ENCODE peak calls at places on chromosomes 11 and 22, in four cellular contexts. One of them, this sample, is unnamed.

GRCh38 chr11:46306296-46306853 is 28.9 kb downstream of the CREB3L1 start:
- DNase-seq in activated T-helper 1 cell treated with anti-CD3 and anti-CD28 coated beads, Interleukin-2, amount 50 U/mL, for 16 hours: no peak
- DNase-seq in stimulated activated naive CD4-positive, alpha-beta T cell: no peak
- DNase-seq in stimulated activated CD8-positive, alpha-beta memory T cell treated with anti-CD3 and anti-CD28 coated beads, Interleukin-4, amount 100 ng/mL, for 24 hours: no peak
- DNase-seq in this sample: no peak

GRCh38 chr11:115552151-115552550 is 47.9 kb upstream of the CADM1 start:
- DNase-seq in activated T-helper 1 cell treated with anti-CD3 and anti-CD28 coated beads, Interleukin-2, amount 50 U/mL, for 16 hours: no peak
- DNase-seq in stimulated activated naive CD4-positive, alpha-beta T cell: no peak
- DNase-seq in stimulated activated CD8-positive, alpha-beta memory T cell treated with anti-CD3 and anti-CD28 coated beads, Interleukin-4, amount 100 ng/mL, for 24 hours: no peak
- DNase-seq in this sample: no peak

GRCh38 chr11:25755918-25756584 is 575.9 kb upstream of the ANO3 start:
- DNase-seq in activated T-helper 1 cell treated with anti-CD3 and anti-CD28 coated beads, Interleukin-2, amount 50 U/mL, for 16 hours: no peak
- DNase-seq in stimulated activated naive CD4-positive, alpha-beta T cell: no peak
- DNase-seq in stimulated activated CD8-positive, alpha-beta memory T cell treated with anti-CD3 and anti-CD28 coated beads, Interleukin-4, amount 100 ng/mL, for 24 hours: no peak
- DNase-seq in this sample: no peak

GRCh38 chr11:17459211-17459610 is 17.4 kb downstream of the ABCC8 start:
- DNase-seq in activated T-helper 1 cell treated with anti-CD3 and anti-CD28 coated beads, Interleukin-2, amount 50 U/mL, for 16 hours: no peak
- DNase-seq in stimulated activated naive CD4-positive, alpha-beta T cell: no peak
- DNase-seq in stimulated activated CD8-positive, alpha-beta memory T cell treated with anti-CD3 and anti-CD28 coated beads, Interleukin-4, amount 100 ng/mL, for 24 hours: no peak
- DNase-seq in this sample: no peak

GRCh38 chr22:27129266-27129665 is 471.9 kb downstream of the MIAT start:
- DNase-seq in activated T-helper 1 cell treated with anti-CD3 and anti-CD28 coated beads, Interleukin-2, amount 50 U/mL, for 16 hours: no peak
- DNase-seq in stimulated activated naive CD4-positive, alpha-beta T cell: no peak
- DNase-seq in stimulated activated CD8-positive, alpha-beta memory T cell treated with anti-CD3 and anti-CD28 coated beads, Interleukin-4, amount 100 ng/mL, for 24 hours: no peak
- DNase-seq in this sample: no peak

GRCh38 chr11:65506770-65507485 is 8.1 kb downstream of the MALAT1 start:
- DNase-seq in activated T-helper 1 cell treated with anti-CD3 and anti-CD28 coated beads, Interleukin-2, amount 50 U/mL, for 16 hours: no peak
- DNase-seq in stimulated activated naive CD4-positive, alpha-beta T cell: peak; percentile 41
- DNase-seq in stimulated activated CD8-positive, alpha-beta memory T cell treated with anti-CD3 and anti-CD28 coated beads, Interleukin-4, amount 100 ng/mL, for 24 hours: no peak
- DNase-seq in this sample: no peak

GRCh38 chr11:45328726-45329125 is 42.6 kb upstream of the SYT13 start:
- DNase-seq in activated T-helper 1 cell treated with anti-CD3 and anti-CD28 coated beads, Interleukin-2, amount 50 U/mL, for 16 hours: no peak
- DNase-seq in stimulated activated naive CD4-positive, alpha-beta T cell: no peak
- DNase-seq in stimulated activated CD8-positive, alpha-beta memory T cell treated with anti-CD3 and anti-CD28 coated beads, Interleukin-4, amount 100 ng/mL, for 24 hours: no peak
- DNase-seq in this sample: no peak

GRCh38 chr22:23522642-23523251 is 57.3 kb downstream of the IGLL1 start:
- DNase-seq in activated T-helper 1 cell treated with anti-CD3 and anti-CD28 coated beads, Interleukin-2, amount 50 U/mL, for 16 hours: no peak
- DNase-seq in stimulated activated naive CD4-positive, alpha-beta T cell: no peak
- DNase-seq in stimulated activated CD8-positive, alpha-beta memory T cell treated with anti-CD3 and anti-CD28 coated beads, Interleukin-4, amount 100 ng/mL, for 24 hours: no peak
- DNase-seq in this sample: no peak

GRCh38 chr22:27329471-27329870 is 472.1 kb downstream of the MN1 start:
- DNase-seq in activated T-helper 1 cell treated with anti-CD3 and anti-CD28 coated beads, Interleukin-2, amount 50 U/mL, for 16 hours: no peak
- DNase-seq in stimulated activated naive CD4-positive, alpha-beta T cell: no peak
- DNase-seq in stimulated activated CD8-positive, alpha-beta memory T cell treated with anti-CD3 and anti-CD28 coated beads, Interleukin-4, amount 100 ng/mL, for 24 hours: no peak
- DNase-seq in this sample: no peak

GRCh38 chr11:35021589-35021988 is 105.2 kb downstream of the PDHX start:
- DNase-seq in activated T-helper 1 cell treated with anti-CD3 and anti-CD28 coated beads, Interleukin-2, amount 50 U/mL, for 16 hours: no peak
- DNase-seq in stimulated activated naive CD4-positive, alpha-beta T cell: no peak
- DNase-seq in stimulated activated CD8-positive, alpha-beta memory T cell treated with anti-CD3 and anti-CD28 coated beads, Interleukin-4, amount 100 ng/mL, for 24 hours: no peak
- DNase-seq in this sample: no peak

GRCh38 chr22:50242406-50242949 is 2.3 kb downstream of the TUBGCP6 start:
- DNase-seq in activated T-helper 1 cell treated with anti-CD3 and anti-CD28 coated beads, Interleukin-2, amount 50 U/mL, for 16 hours: no peak
- DNase-seq in stimulated activated naive CD4-positive, alpha-beta T cell: no peak
- DNase-seq in stimulated activated CD8-positive, alpha-beta memory T cell treated with anti-CD3 and anti-CD28 coated beads, Interleukin-4, amount 100 ng/mL, for 24 hours: no peak
- DNase-seq in this sample: no peak

GRCh38 chr22:41596776-41597634 is 7.4 kb upstream of the PMM1 start:
- DNase-seq in activated T-helper 1 cell treated with anti-CD3 and anti-CD28 coated beads, Interleukin-2, amount 50 U/mL, for 16 hours: no peak
- DNase-seq in stimulated activated naive CD4-positive, alpha-beta T cell: peak; percentile 2
- DNase-seq in stimulated activated CD8-positive, alpha-beta memory T cell treated with anti-CD3 and anti-CD28 coated beads, Interleukin-4, amount 100 ng/mL, for 24 hours: no peak
- DNase-seq in this sample: no peak

GRCh38 chr11:69027704-69028372 is 14.8 kb upstream of the MRGPRF start:
- DNase-seq in activated T-helper 1 cell treated with anti-CD3 and anti-CD28 coated beads, Interleukin-2, amount 50 U/mL, for 16 hours: no peak
- DNase-seq in stimulated activated naive CD4-positive, alpha-beta T cell: no peak
- DNase-seq in stimulated activated CD8-positive, alpha-beta memory T cell treated with anti-CD3 and anti-CD28 coated beads, Interleukin-4, amount 100 ng/mL, for 24 hours: no peak
- DNase-seq in this sample: no peak

GRCh38 chr11:19646921-19647320 is 65.7 kb upstream of the NAV2 start:
- DNase-seq in activated T-helper 1 cell treated with anti-CD3 and anti-CD28 coated beads, Interleukin-2, amount 50 U/mL, for 16 hours: no peak
- DNase-seq in stimulated activated naive CD4-positive, alpha-beta T cell: no peak
- DNase-seq in stimulated activated CD8-positive, alpha-beta memory T cell treated with anti-CD3 and anti-CD28 coated beads, Interleukin-4, amount 100 ng/mL, for 24 hours: no peak
- DNase-seq in this sample: no peak

GRCh38 chr11:33618363-33618735 is 82.3 kb downstream of the C11orf91 start:
- DNase-seq in activated T-helper 1 cell treated with anti-CD3 and anti-CD28 coated beads, Interleukin-2, amount 50 U/mL, for 16 hours: no peak
- DNase-seq in stimulated activated naive CD4-positive, alpha-beta T cell: no peak
- DNase-seq in stimulated activated CD8-positive, alpha-beta memory T cell treated with anti-CD3 and anti-CD28 coated beads, Interleukin-4, amount 100 ng/mL, for 24 hours: no peak
- DNase-seq in this sample: no peak

This sample was measured in central memory CD8-positive, alpha-beta T cell.